ENCODE peak calls at places on chromosomes 16 and 17, in six cellular contexts. E is NCI-H1048, X is B cell, U is esophagus squamous epithelium, O is AG10803, J is GM20000. B is an unnamed sample.

GRCh38 chr16:19884021-19884485 is 595 bp downstream of the GPRC5B start:
- DNase-seq in E (no peak), X (peak), U (no peak), O (no peak), J (no peak), B (peak)

GRCh38 chr17:77696151-77696719 is 262.3 kb upstream of the TNRC6C start:
- DNase-seq in E (no peak), X (no peak), U (no peak), O (no peak), J (no peak), B (no peak)

GRCh38 chr17:11551442-11551841 is 46.8 kb upstream of the DNAH9 start:
- DNase-seq in E (no peak), X (no peak), U (no peak), O (no peak), J (no peak), B (no peak)

GRCh38 chr16:72371307-72372081 is 199.5 kb upstream of the PMFBP1 start:
- DNase-seq in E (no peak), X (no peak), U (no peak), O (peak), J (no peak), B (no peak)

GRCh38 chr17:8673621-8674020 is 43.1 kb upstream of the MYH10 start:
- DNase-seq in E (no peak), X (no peak), U (no peak), O (peak), J (no peak), B (no peak)

GRCh38 chr17:9028632-9029570 is 7.6 kb downstream of the NTN1 start:
- DNase-seq in E (no peak), X (no peak), U (no peak), O (no peak), J (no peak), B (no peak)

GRCh38 chr17:82690786-82691489 is 7.6 kb downstream of the RAB40B start:
- DNase-seq in E (no peak), X (no peak), U (no peak), O (no peak), J (no peak), B (no peak)

GRCh38 chr17:63973930-63974593 is 1.3 kb upstream of the SCN4A start:
- DNase-seq in E (no peak), X (no peak), U (no peak), O (peak), J (no peak), B (no peak)

GRCh38 chr16:27445502-27446175 is 43.7 kb downstream of the IL21R start:
- DNase-seq in E (no peak), X (no peak), U (no peak), O (no peak), J (no peak), B (no peak)

GRCh38 chr17:79342376-79342775 is 267.8 kb downstream of the ENGASE start:
- DNase-seq in E (no peak), X (no peak), U (no peak), O (no peak), J (no peak), B (no peak)

GRCh38 chr16:67546091-67546501 is 16.2 kb upstream of the CTCF start:
- DNase-seq in E (no peak), X (peak), U (no peak), O (no peak), J (no peak), B (no peak)

GRCh38 chr16:70470927-70471341 is 16.5 kb downstream of the FCSK start:
- DNase-seq in E (no peak), X (no peak), U (no peak), O (no peak), J (no peak), B (peak)

GRCh38 chr17:45394913-45395568 is 37.6 kb downstream of the ARHGAP27 start:
- DNase-seq in E (no peak), X (peak), U (no peak), O (peak), J (peak), B (no peak)

B was measured in upper lobe of left lung.